ENCODE peak calls at places on chromosome 6, in nine cellular contexts. One of them, this sample, is unnamed.

GRCh38 chr6:122026572-122027369 is 372.7 kb upstream of the HSF2 start:
- DNase-seq in pancreas: no peak
- DNase-seq in psoas muscle: no peak
- DNase-seq in fibroblast of pulmonary artery: no peak
- DNase-seq in ovary: no peak
- DNase-seq in A549: no peak
- DNase-seq in heart right ventricle: no peak
- DNase-seq in prostate gland: no peak
- DNase-seq in body of pancreas: no peak
- DNase-seq in this sample: no peak

GRCh38 chr6:114467931-114468330 is 125.1 kb upstream of the HS3ST5 start:
- DNase-seq in pancreas: no peak
- DNase-seq in psoas muscle: no peak
- DNase-seq in fibroblast of pulmonary artery: peak
- DNase-seq in ovary: no peak
- DNase-seq in A549: no peak
- DNase-seq in heart right ventricle: no peak
- DNase-seq in prostate gland: no peak
- DNase-seq in body of pancreas: no peak
- DNase-seq in this sample: no peak

GRCh38 chr6:134207431-134207830 is 110.5 kb downstream of the SGK1 start:
- DNase-seq in pancreas: no peak
- DNase-seq in psoas muscle: no peak
- DNase-seq in fibroblast of pulmonary artery: no peak
- DNase-seq in ovary: no peak
- DNase-seq in A549: no peak
- DNase-seq in heart right ventricle: no peak
- DNase-seq in prostate gland: no peak
- DNase-seq in body of pancreas: no peak
- DNase-seq in this sample: no peak

GRCh38 chr6:13536796-13537526 is 37.4 kb upstream of the SIRT5 start:
- DNase-seq in pancreas: no peak
- DNase-seq in psoas muscle: no peak
- DNase-seq in fibroblast of pulmonary artery: peak
- DNase-seq in ovary: no peak
- DNase-seq in A549: no peak
- DNase-seq in heart right ventricle: no peak
- DNase-seq in prostate gland: no peak
- DNase-seq in body of pancreas: no peak
- DNase-seq in this sample: no peak

GRCh38 chr6:136609878-136610706 is 59.9 kb upstream of the MAP7 start:
- DNase-seq in pancreas: no peak
- DNase-seq in psoas muscle: peak
- DNase-seq in fibroblast of pulmonary artery: peak
- DNase-seq in ovary: no peak
- DNase-seq in A549: peak
- DNase-seq in heart right ventricle: peak
- DNase-seq in prostate gland: peak
- DNase-seq in body of pancreas: peak
- DNase-seq in this sample: no peak

GRCh38 chr6:170074907-170075306 is 216.0 kb downstream of the DLL1 start:
- DNase-seq in pancreas: no peak
- DNase-seq in psoas muscle: no peak
- DNase-seq in fibroblast of pulmonary artery: no peak
- DNase-seq in ovary: no peak
- DNase-seq in A549: no peak
- DNase-seq in heart right ventricle: no peak
- DNase-seq in prostate gland: no peak
- DNase-seq in body of pancreas: no peak
- DNase-seq in this sample: no peak

GRCh38 chr6:168546730-168547129 is 105.7 kb downstream of the SMOC2 start:
- DNase-seq in pancreas: no peak
- DNase-seq in psoas muscle: no peak
- DNase-seq in fibroblast of pulmonary artery: no peak
- DNase-seq in ovary: no peak
- DNase-seq in A549: no peak
- DNase-seq in heart right ventricle: no peak
- DNase-seq in prostate gland: no peak
- DNase-seq in body of pancreas: no peak
- DNase-seq in this sample: no peak

GRCh38 chr6:149331043-149331807 is 13.7 kb downstream of the TAB2 start:
- DNase-seq in pancreas: no peak
- DNase-seq in psoas muscle: no peak
- DNase-seq in fibroblast of pulmonary artery: peak
- DNase-seq in ovary: no peak
- DNase-seq in A549: no peak
- DNase-seq in heart right ventricle: no peak
- DNase-seq in prostate gland: no peak
- DNase-seq in body of pancreas: no peak
- DNase-seq in this sample: no peak

GRCh38 chr6:7587631-7588100 is 2.3 kb upstream of the SNRNP48 start:
- DNase-seq in pancreas: no peak
- DNase-seq in psoas muscle: no peak
- DNase-seq in fibroblast of pulmonary artery: peak
- DNase-seq in ovary: no peak
- DNase-seq in A549: no peak
- DNase-seq in heart right ventricle: no peak
- DNase-seq in prostate gland: no peak
- DNase-seq in body of pancreas: no peak
- DNase-seq in this sample: no peak

GRCh38 chr6:99846021-99846420 is 148.0 kb downstream of the MCHR2 start:
- DNase-seq in pancreas: no peak
- DNase-seq in psoas muscle: no peak
- DNase-seq in fibroblast of pulmonary artery: no peak
- DNase-seq in ovary: no peak
- DNase-seq in A549: no peak
- DNase-seq in heart right ventricle: no peak
- DNase-seq in prostate gland: no peak
- DNase-seq in body of pancreas: no peak
- DNase-seq in this sample: no peak

GRCh38 chr6:99838607-99839006 is 155.4 kb downstream of the MCHR2 start:
- DNase-seq in pancreas: no peak
- DNase-seq in psoas muscle: no peak
- DNase-seq in fibroblast of pulmonary artery: no peak
- DNase-seq in ovary: no peak
- DNase-seq in A549: no peak
- DNase-seq in heart right ventricle: no peak
- DNase-seq in prostate gland: no peak
- DNase-seq in body of pancreas: no peak
- DNase-seq in this sample: no peak

GRCh38 chr6:99836471-99836870 is 157.6 kb downstream of the MCHR2 start:
- DNase-seq in pancreas: no peak
- DNase-seq in psoas muscle: no peak
- DNase-seq in fibroblast of pulmonary artery: no peak
- DNase-seq in ovary: no peak
- DNase-seq in A549: no peak
- DNase-seq in heart right ventricle: no peak
- DNase-seq in prostate gland: no peak
- DNase-seq in body of pancreas: no peak
- DNase-seq in this sample: no peak

GRCh38 chr6:99841297-99841696 is 152.7 kb downstream of the MCHR2 start:
- DNase-seq in pancreas: no peak
- DNase-seq in psoas muscle: no peak
- DNase-seq in fibroblast of pulmonary artery: no peak
- DNase-seq in ovary: no peak
- DNase-seq in A549: no peak
- DNase-seq in heart right ventricle: no peak
- DNase-seq in prostate gland: no peak
- DNase-seq in body of pancreas: no peak
- DNase-seq in this sample: no peak
- H3K4me3 ChIP-seq in pancreas: no peak
- H3K4me3 ChIP-seq in psoas muscle: no peak
- H3K4me3 ChIP-seq in fibroblast of pulmonary artery: no peak
- H3K4me3 ChIP-seq in ovary: no peak
- H3K4me3 ChIP-seq in A549: no peak
- H3K4me3 ChIP-seq in heart right ventricle: no peak
- H3K4me3 ChIP-seq in prostate gland: no peak
- H3K4me3 ChIP-seq in body of pancreas: no peak
- H3K4me3 ChIP-seq in this sample: no peak

DNA sequence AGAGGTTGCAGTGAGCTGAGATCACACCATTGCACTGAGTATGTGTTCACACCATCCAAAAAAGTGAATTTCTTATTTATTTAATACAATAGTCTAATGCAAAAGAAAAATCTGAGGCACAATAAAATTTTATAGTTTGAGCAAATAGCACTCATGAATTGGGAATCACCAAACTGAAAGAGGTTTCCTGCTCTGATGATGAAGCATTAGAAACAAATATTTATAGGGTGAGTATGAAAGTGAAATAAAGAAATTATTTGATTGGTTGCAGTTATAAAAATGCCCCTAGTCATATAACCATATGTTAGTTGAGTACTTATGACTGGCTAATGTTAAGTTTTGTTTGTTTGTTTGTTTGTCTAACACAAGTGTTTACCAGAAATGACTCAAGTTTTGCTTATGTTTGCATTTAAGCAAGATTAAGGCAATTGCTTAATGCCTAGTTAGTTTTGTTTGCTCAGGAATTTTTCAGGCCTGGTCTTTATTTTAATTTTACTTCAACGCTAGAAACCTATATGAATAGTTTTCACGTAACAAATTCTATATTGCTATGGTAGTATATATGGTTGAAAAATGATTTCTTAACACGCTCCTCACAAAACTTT is 151.5 kb upstream of the FAM83B start:
- DNase-seq in pancreas: no peak
- DNase-seq in psoas muscle: no peak
- DNase-seq in fibroblast of pulmonary artery: no peak
- DNase-seq in ovary: no peak
- DNase-seq in A549: no peak
- DNase-seq in heart right ventricle: no peak
- DNase-seq in prostate gland: no peak
- DNase-seq in body of pancreas: no peak
- DNase-seq in this sample: no peak
- TF ChIP-seq CTCF in pancreas: no peak
- TF ChIP-seq CTCF in psoas muscle: no peak
- TF ChIP-seq CTCF in fibroblast of pulmonary artery: no peak
- TF ChIP-seq CTCF in ovary: no peak
- TF ChIP-seq CTCF in A549: no peak
- TF ChIP-seq CTCF in heart right ventricle: no peak
- TF ChIP-seq CTCF in prostate gland: no peak
- TF ChIP-seq CTCF in body of pancreas: no peak
- TF ChIP-seq CTCF in this sample: no peak

GRCh38 chr6:106513813-106514212 is 115.5 kb downstream of the RTN4IP1 start:
- DNase-seq in pancreas: no peak
- DNase-seq in psoas muscle: no peak
- DNase-seq in fibroblast of pulmonary artery: no peak
- DNase-seq in ovary: no peak
- DNase-seq in A549: no peak
- DNase-seq in heart right ventricle: no peak
- DNase-seq in prostate gland: no peak
- DNase-seq in body of pancreas: no peak
- DNase-seq in this sample: no peak
- H3K4me3 ChIP-seq in pancreas: no peak
- H3K4me3 ChIP-seq in psoas muscle: peak
- H3K4me3 ChIP-seq in fibroblast of pulmonary artery: no peak
- H3K4me3 ChIP-seq in ovary: no peak
- H3K4me3 ChIP-seq in A549: no peak
- H3K4me3 ChIP-seq in heart right ventricle: peak
- H3K4me3 ChIP-seq in prostate gland: peak
- H3K4me3 ChIP-seq in body of pancreas: no peak
- H3K4me3 ChIP-seq in this sample: peak

DNA sequence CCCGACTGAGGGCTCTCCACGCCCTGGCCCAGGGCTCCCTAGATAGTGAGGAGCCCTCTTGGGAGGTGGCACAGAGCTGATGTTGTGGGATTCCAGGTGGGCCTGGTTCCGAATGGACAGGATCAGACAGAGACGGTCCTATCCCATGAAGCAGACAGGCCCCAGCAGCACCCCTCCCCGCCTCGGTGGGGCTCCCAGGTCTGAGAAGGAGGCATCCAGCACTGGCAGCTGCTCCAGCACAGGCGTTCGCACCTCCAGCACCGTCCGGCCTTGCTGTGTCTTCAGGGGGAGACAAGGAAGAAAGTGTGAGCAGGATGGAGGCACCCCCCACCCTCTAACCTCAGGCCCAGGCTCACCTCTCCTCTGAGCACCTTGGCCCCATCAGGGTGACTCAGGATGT is 28.7 kb downstream of the COL11A2 start:
- DNase-seq in pancreas: no peak
- DNase-seq in psoas muscle: no peak
- DNase-seq in fibroblast of pulmonary artery: no peak
- DNase-seq in ovary: no peak
- DNase-seq in A549: no peak
- DNase-seq in heart right ventricle: no peak
- DNase-seq in prostate gland: no peak
- DNase-seq in body of pancreas: no peak
- DNase-seq in this sample: no peak
- TF ChIP-seq CTCF in pancreas: no peak
- TF ChIP-seq CTCF in psoas muscle: no peak
- TF ChIP-seq CTCF in fibroblast of pulmonary artery: no peak
- TF ChIP-seq CTCF in ovary: no peak
- TF ChIP-seq CTCF in A549: no peak
- TF ChIP-seq CTCF in heart right ventricle: no peak
- TF ChIP-seq CTCF in prostate gland: no peak
- TF ChIP-seq CTCF in body of pancreas: no peak
- TF ChIP-seq CTCF in this sample: no peak

GRCh38 chr6:29426654-29427053 is 11.9 kb downstream of the OR12D1 start:
- DNase-seq in pancreas: no peak
- DNase-seq in psoas muscle: no peak
- DNase-seq in fibroblast of pulmonary artery: no peak
- DNase-seq in ovary: no peak
- DNase-seq in A549: no peak
- DNase-seq in heart right ventricle: no peak
- DNase-seq in prostate gland: no peak
- DNase-seq in body of pancreas: no peak
- DNase-seq in this sample: no peak
- H3K4me3 ChIP-seq in pancreas: no peak
- H3K4me3 ChIP-seq in psoas muscle: no peak
- H3K4me3 ChIP-seq in fibroblast of pulmonary artery: no peak
- H3K4me3 ChIP-seq in ovary: no peak
- H3K4me3 ChIP-seq in A549: no peak
- H3K4me3 ChIP-seq in heart right ventricle: no peak
- H3K4me3 ChIP-seq in prostate gland: no peak
- H3K4me3 ChIP-seq in body of pancreas: no peak
- H3K4me3 ChIP-seq in this sample: no peak

DNA sequence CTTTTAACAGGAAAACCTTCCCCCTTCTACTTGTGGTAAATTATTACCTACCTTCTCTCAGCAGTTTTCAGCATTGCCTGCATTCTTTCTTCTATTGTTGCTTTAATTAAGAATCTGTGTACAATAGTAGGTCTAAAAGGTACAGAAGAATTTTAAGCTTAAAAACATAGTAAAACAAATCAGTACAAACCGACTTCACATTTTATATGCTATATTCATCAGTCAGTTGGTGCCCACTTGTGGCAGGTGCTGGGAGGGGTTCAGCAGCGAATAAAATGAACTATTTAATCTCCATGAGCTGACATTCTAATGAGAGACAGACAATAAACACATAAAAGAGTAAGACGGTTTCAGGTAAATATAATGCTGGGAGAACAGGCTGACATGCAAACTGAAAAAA is 73.4 kb upstream of the FBXO30 start:
- DNase-seq in pancreas: no peak
- DNase-seq in psoas muscle: no peak
- DNase-seq in fibroblast of pulmonary artery: peak
- DNase-seq in ovary: peak
- DNase-seq in A549: no peak
- DNase-seq in heart right ventricle: peak
- DNase-seq in prostate gland: peak
- DNase-seq in body of pancreas: peak
- DNase-seq in this sample: peak
- TF ChIP-seq CTCF in pancreas: no peak
- TF ChIP-seq CTCF in psoas muscle: peak
- TF ChIP-seq CTCF in fibroblast of pulmonary artery: peak
- TF ChIP-seq CTCF in ovary: no peak
- TF ChIP-seq CTCF in A549: peak
- TF ChIP-seq CTCF in heart right ventricle: peak
- TF ChIP-seq CTCF in prostate gland: peak
- TF ChIP-seq CTCF in body of pancreas: no peak
- TF ChIP-seq CTCF in this sample: peak